ENCODE peak calls at places on chromosomes 6 and 20, in six cellular contexts. L is OCI-LY7, J is A549, N is ascending aorta, Z is stomach, A is right cardiac atrium. K is an unnamed sample. For H3K4me1, the result is how much of the 10 kb centered on the place peaks cover.

GRCh38 chr6:40308533-40309306 is 278.4 kb downstream of the LRFN2 start:
- DNase-seq in A (no peak), L (peak), N (no peak), J (peak), Z (peak), K (peak)

GRCh38 chr6:3296113-3296512 is 37.4 kb downstream of the PSMG4 start:
- DNase-seq in J (no peak), Z (no peak), L (no peak), N (no peak), A (no peak), K (no peak)

GRCh38 chr6:11912420-11912819 is 99.7 kb upstream of the HIVEP1 start:
- DNase-seq in A (no peak), L (no peak), N (no peak), Z (no peak), J (no peak), K (no peak)

GRCh38 chr6:143286280-143286795 is 164.2 kb downstream of the ADAT2 start:
- DNase-seq in Z (no peak), L (no peak), J (no peak), N (no peak), A (no peak), K (no peak)

GRCh38 chr20:17902531-17903083 is 66.0 kb downstream of the SNX5 start:
- DNase-seq in J (no peak), A (no peak), Z (no peak), N (no peak), L (no peak), K (no peak)

GRCh38 chr6:37258405-37258704 is 411 bp upstream of the TMEM217 start:
- DNase-seq in J (no peak), A (no peak), Z (no peak), L (no peak), N (no peak), K (no peak)

GRCh38 chr6:112683926-112684325 is 336.8 kb downstream of the RFPL4B start:
- DNase-seq in N (no peak), Z (no peak), A (no peak), L (no peak), J (no peak), K (no peak)

GRCh38 chr6:118908441-118908840 is 14.5 kb downstream of the ASF1A start:
- DNase-seq in N (no peak), Z (no peak), L (no peak), J (no peak), A (no peak), K (no peak)

GRCh38 chr6:12328701-12329100 is 38.5 kb downstream of the EDN1 start:
- DNase-seq in Z (no peak), L (no peak), N (no peak), A (no peak), J (no peak), K (no peak)

GRCh38 chr20:20014659-20015058 is 2.5 kb upstream of the NAA20 start:
- DNase-seq in J (no peak), N (no peak), L (no peak), Z (no peak), A (no peak), K (no peak)
- H3K4me1 ChIP-seq in J (under half), N (under half), L (under half), Z (half or more), A (under half), K (under half)

GRCh38 chr6:68127066-68127465 is 508.0 kb upstream of the ADGRB3 start:
- DNase-seq in A (no peak), N (no peak), Z (no peak), J (no peak), L (no peak), K (no peak)

GRCh38 chr6:68126089-68126749 is 508.9 kb upstream of the ADGRB3 start:
- DNase-seq in L (no peak), J (no peak), A (no peak), Z (no peak), N (no peak), K (no peak)

DNA sequence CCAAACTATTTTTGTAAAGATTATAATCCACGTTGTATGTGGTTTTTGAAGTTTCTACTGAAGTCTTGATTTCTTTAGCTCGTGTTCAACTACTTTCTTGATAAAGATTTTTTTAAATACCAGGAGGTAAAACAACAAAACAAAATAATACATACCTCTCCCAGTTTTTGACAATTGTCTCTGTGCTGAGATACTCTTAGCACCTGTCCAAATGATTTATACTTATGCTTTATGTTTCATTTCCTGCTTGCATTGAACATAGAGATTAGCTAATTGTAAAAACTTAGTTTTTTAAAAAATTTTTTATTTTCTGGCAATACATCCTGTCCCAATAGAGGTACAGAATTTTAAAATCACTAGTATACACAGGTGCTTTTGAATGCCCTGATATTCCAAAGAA is 506.9 kb upstream of the ADGRB3 start:
- DNase-seq in Z (no peak), J (no peak), N (no peak), L (no peak), A (no peak), K (no peak)
- H3K4me3 ChIP-seq in Z (no peak), J (no peak), N (no peak), L (no peak), A (no peak), K (no peak)

DNA sequence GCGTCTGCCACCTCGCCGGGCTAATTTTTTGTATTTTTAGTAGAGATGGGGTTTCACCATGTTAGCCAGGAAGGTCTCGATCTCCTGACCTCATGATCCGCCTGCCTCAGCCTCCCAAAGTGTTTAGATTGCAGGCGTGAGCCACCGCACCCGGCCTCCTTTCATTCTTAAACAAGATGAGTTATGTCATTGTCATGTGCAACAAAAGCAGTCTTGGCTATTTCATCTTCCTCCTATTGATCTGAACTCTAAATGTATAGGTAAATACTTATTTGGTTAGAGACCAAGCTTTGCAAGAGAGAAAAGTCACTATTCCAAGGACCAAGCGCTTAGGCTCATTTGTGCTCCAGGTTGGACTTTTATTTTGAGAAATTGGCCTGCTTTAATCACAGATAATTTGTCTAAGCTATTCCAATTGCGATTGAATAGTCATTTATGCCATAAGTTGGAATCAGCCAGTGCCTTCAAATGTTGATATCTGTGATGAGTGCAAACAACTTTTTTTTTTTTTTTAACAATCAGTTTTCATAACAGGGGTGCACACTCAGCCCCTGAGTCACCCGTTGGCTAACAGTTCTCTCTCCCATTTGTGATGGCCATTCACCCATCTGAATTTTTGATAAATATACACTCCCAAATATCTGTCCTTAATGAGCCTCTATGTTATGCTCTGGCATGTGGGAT is 167.3 kb downstream of the BCAS1 start:
- DNase-seq in Z (no peak), N (no peak), A (no peak), J (no peak), L (no peak), K (no peak)
- H3K4me1 ChIP-seq in Z (under half), N (under half), A (under half), J (half or more), L (half or more), K (under half)

DNA sequence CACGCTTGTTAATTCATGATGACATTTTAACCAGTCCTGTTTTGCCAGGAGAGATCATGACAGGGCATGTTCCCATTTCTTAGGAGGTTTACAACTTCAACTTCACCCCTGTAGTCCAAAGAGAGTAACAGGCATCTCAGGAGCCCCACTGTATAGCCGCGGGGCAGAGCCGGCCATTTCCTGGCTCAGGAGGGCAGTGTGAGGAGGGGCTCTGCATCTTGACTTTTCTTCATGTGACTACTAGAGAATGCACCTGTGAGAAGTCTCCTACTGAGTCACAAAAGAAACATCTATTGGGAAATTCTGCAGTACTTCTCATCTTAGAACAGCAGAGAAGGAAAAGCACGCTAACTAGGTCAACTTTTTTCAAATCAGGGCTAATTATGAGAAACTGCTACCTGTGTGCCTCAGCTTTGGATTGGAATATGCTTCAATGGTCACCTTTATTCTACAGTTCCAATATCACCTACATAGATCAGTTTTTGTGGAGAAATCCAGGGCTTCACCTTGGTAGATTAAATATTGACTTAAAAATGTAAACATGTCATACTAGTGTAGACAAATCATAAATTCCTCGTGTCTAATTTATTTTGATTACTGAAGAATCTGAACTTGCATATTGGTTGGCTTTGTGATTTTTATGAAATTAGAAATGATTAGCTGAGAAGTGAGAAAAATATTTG is 28.6 kb upstream of the SIM1 start:
- DNase-seq in Z (no peak), A (no peak), N (no peak), J (no peak), L (no peak), K (no peak)
- H3K4me3 ChIP-seq in Z (no peak), A (no peak), N (no peak), J (no peak), L (no peak), K (no peak)

GRCh38 chr6:74717591-74717990 is 488.3 kb downstream of the COL12A1 start:
- DNase-seq in N (no peak), L (no peak), A (no peak), J (no peak), Z (no peak), K (no peak)
- H3K4me1 ChIP-seq in N (under half), L (under half), A (under half), J (under half), Z (under half), K (under half)

GRCh38 chr6:33631971-33632585 is 11.0 kb downstream of the ITPR3 start:
- DNase-seq in Z (peak), A (no peak), N (no peak), L (no peak), J (no peak), K (no peak)

GRCh38 chr6:33634203-33634727 is 13.1 kb downstream of the ITPR3 start:
- DNase-seq in A (no peak), Z (peak), N (no peak), L (no peak), J (peak), K (no peak)

GRCh38 chr6:33633462-33634158 is 12.5 kb downstream of the ITPR3 start:
- DNase-seq in N (no peak), Z (peak), L (peak), A (peak), J (peak), K (peak)

GRCh38 chr6:33632603-33633039 is 11.5 kb downstream of the ITPR3 start:
- DNase-seq in A (peak), L (peak), Z (peak), J (peak), N (no peak), K (peak)

GRCh38 chr6:33633084-33633461 is 12.0 kb downstream of the ITPR3 start:
- DNase-seq in N (no peak), Z (no peak), J (no peak), A (no peak), L (no peak), K (no peak)
- H3K4me3 ChIP-seq in N (peak), Z (peak), J (peak), A (peak), L (peak), K (peak)

GRCh38 chr6:166436195-166437139 is 53.7 kb upstream of the MPC1 start:
- DNase-seq in J (no peak), A (no peak), N (no peak), L (no peak), Z (peak), K (no peak)
- H3K4me1 ChIP-seq in J (under half), A (under half), N (under half), L (under half), Z (under half), K (under half)

GRCh38 chr20:32360333-32360634 is 2.2 kb downstream of the ASXL1 start:
- DNase-seq in Z (no peak), L (no peak), N (no peak), J (no peak), A (no peak), K (no peak)
- H3K4me3 ChIP-seq in Z (peak), L (peak), N (peak), J (peak), A (no peak), K (peak)

GRCh38 chr20:56422824-56423189 is 10.7 kb downstream of the CASS4 start:
- DNase-seq in L (no peak), N (no peak), J (no peak), A (no peak), Z (no peak), K (no peak)
- H3K4me1 ChIP-seq in L (under half), N (under half), J (under half), A (under half), Z (under half), K (under half)